ENCODE peak calls at places on chromosomes 5 and 9, in ten cellular contexts. T is HCT116; Q is stomach; V is right lobe of liver; K is MCF 10A; X is fibroblast of villous mesenchyme; U is cardiac muscle cell; H is DND-41; M is CD8-positive, alpha-beta T cell; Z is brain microvascular endothelial cell. W is an unnamed sample.

GRCh38 chr9:85202596-85202995 is 533.1 kb downstream of the NTRK2 start:
- DNase-seq in T (no peak), Q (no peak), V (no peak), K (no peak), X (no peak), U (peak; percentile 6), H (no peak), M (no peak), Z (peak; percentile 63), W (no peak)

GRCh38 chr5:74616236-74617146 is 24.0 kb downstream of the ENC1 start:
- DNase-seq in T (no peak), Q (no peak), V (no peak), K (no peak), X (peak; percentile 9), U (peak; percentile 35), H (no peak), M (no peak), Z (no peak), W (no peak)

GRCh38 chr9:109453210-109453842 is 44.8 kb downstream of the PTPN3 start:
- DNase-seq in T (no peak), Q (peak; percentile 56), V (no peak), K (peak; percentile 85), X (peak; percentile 51), U (no peak), H (no peak), M (no peak), Z (peak; percentile 91), W (no peak)

GRCh38 chr9:107548298-107549142 is 59.0 kb upstream of the KLF4 start:
- DNase-seq in T (peak; percentile 59), Q (no peak), V (no peak), K (peak; percentile 93), X (peak; percentile 95), U (no peak), H (no peak), M (no peak), Z (peak; percentile 90), W (no peak)

GRCh38 chr5:154523104-154523503 is 45.1 kb upstream of the HAND1 start:
- DNase-seq in T (no peak), Q (no peak), V (no peak), K (no peak), X (no peak), U (no peak), H (no peak), M (no peak), Z (no peak), W (no peak)

GRCh38 chr9:99602854-99603253 is 218.8 kb upstream of the NR4A3 start:
- DNase-seq in T (no peak), Q (no peak), V (no peak), K (no peak), X (no peak), U (no peak), H (no peak), M (no peak), Z (no peak), W (no peak)

GRCh38 chr5:107601076-107601475 is 69.7 kb downstream of the EFNA5 start:
- DNase-seq in T (no peak), Q (no peak), V (no peak), K (peak; percentile 60), X (no peak), U (no peak), H (no peak), M (no peak), Z (no peak), W (no peak)

GRCh38 chr5:79552984-79553383 is 39.0 kb upstream of the HOMER1 start:
- DNase-seq in T (no peak), Q (no peak), V (no peak), K (no peak), X (peak; percentile 72), U (no peak), H (peak; percentile 74), M (no peak), Z (no peak), W (no peak)

GRCh38 chr5:153157156-153157555 is 333.3 kb upstream of the GRIA1 start:
- DNase-seq in T (no peak), Q (no peak), V (no peak), K (no peak), X (peak; percentile 37), U (no peak), H (no peak), M (no peak), Z (no peak), W (no peak)

GRCh38 chr9:91949293-91949945 is 609 bp downstream of the ROR2 start:
- DNase-seq in T (no peak), Q (no peak), V (no peak), K (no peak), X (peak; percentile 21), U (peak; percentile 66), H (no peak), M (no peak), Z (no peak), W (no peak)

GRCh38 chr9:125883548-125883947 is 136.4 kb downstream of the PBX3 start:
- DNase-seq in T (no peak), Q (no peak), V (no peak), K (no peak), X (no peak), U (no peak), H (no peak), M (no peak), Z (no peak), W (no peak)

GRCh38 chr5:74020488-74020887 is 394.5 kb downstream of the ARHGEF28 start:
- DNase-seq in T (no peak), Q (no peak), V (no peak), K (no peak), X (no peak), U (no peak), H (no peak), M (no peak), Z (no peak), W (no peak)

GRCh38 chr9:130696139-130696650 is 2.6 kb downstream of the EXOSC2 start:
- DNase-seq in T (no peak), Q (no peak), V (no peak), K (no peak), X (no peak), U (no peak), H (no peak), M (no peak), Z (no peak), W (no peak)

GRCh38 chr5:76724871-76725270 is 8.9 kb downstream of the F2R start:
- DNase-seq in T (no peak), Q (no peak), V (no peak), K (peak; percentile 32), X (peak; percentile 89), U (no peak), H (no peak), M (no peak), Z (peak; percentile 89), W (no peak)

GRCh38 chr5:15844253-15844652 is 335.3 kb downstream of the MARCHF11 start:
- DNase-seq in T (no peak), Q (no peak), V (no peak), K (no peak), X (no peak), U (peak; percentile 24), H (no peak), M (no peak), Z (no peak), W (no peak)
- TF ChIP-seq CTCF in T (no peak), Q (no peak), V (no peak), K (no peak), X (no peak), U (no peak), H (no peak), M (no peak), Z (no peak), W (no peak)

DNA sequence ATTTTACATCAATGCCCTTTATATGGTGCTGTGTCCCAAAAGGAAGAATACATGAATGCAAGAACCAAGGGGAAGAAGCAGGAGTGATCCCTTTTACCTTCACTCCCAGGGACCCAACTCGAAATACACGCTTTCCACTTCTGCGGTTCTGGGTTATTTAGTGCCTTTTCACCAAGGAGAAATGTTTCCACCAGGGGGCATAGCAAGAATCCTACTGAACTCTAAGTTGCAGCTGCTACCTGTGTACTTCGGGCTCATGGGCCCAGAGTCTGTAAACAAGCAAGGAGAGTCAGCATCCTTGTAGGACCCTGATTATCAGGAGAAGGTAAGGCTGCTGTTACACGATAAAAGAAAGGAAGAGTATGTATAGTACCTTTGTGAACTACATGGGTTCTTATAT is 45.7 kb downstream of the DPYSL3 start:
- DNase-seq in T (peak; percentile 19), Q (no peak), V (no peak), K (peak; percentile 68), X (peak; percentile 70), U (peak; percentile 41), H (no peak), M (no peak), Z (peak; percentile 46), W (no peak)
- TF ChIP-seq CTCF in T (peak; percentile 48), Q (peak; percentile 38), V (peak; percentile 38), K (peak; percentile 63), X (peak; percentile 61), U (peak; percentile 57), H (peak; percentile 26), M (no peak), Z (peak; percentile 68), W (peak; percentile 80)

GRCh38 chr5:159951387-159951786 is 35.1 kb downstream of the ADRA1B start:
- DNase-seq in T (peak; percentile 22), Q (no peak), V (no peak), K (no peak), X (no peak), U (no peak), H (peak; percentile 17), M (no peak), Z (peak; percentile 38), W (no peak)
- TF ChIP-seq CTCF in T (peak; percentile 68), Q (no peak), V (no peak), K (no peak), X (peak; percentile 44), U (peak; percentile 47), H (peak; percentile 49), M (no peak), Z (no peak), W (peak; percentile 63)

GRCh38 chr9:133780962-133781827 is 43.0 kb upstream of the SARDH start:
- DNase-seq in T (no peak), Q (no peak), V (peak; percentile 43), K (no peak), X (no peak), U (no peak), H (no peak), M (no peak), Z (no peak), W (peak; percentile 60)
- TF ChIP-seq CTCF in T (no peak), Q (no peak), V (no peak), K (no peak), X (no peak), U (no peak), H (no peak), M (no peak), Z (no peak), W (no peak)

GRCh38 chr5:129899454-129899853 is 4.8 kb upstream of the CHSY3 start:
- DNase-seq in T (no peak), Q (no peak), V (no peak), K (peak; percentile 61), X (peak; percentile 40), U (no peak), H (no peak), M (no peak), Z (no peak), W (no peak)
- TF ChIP-seq CTCF in T (no peak), Q (no peak), V (peak; percentile 50), K (peak; percentile 51), X (peak; percentile 28), U (peak; percentile 41), H (no peak), M (no peak), Z (no peak), W (peak; percentile 90)